ENCODE peak calls at places on chromosomes 4 and X, in nine cellular contexts. One of them, this sample, is unnamed.

GRCh38 chrX:915427-916234 is 285.0 kb downstream of the SHOX start:
- DNase-seq in ovary: no peak
- DNase-seq in NCI-H2081: no peak
- DNase-seq in iris pigment epithelial cell: no peak
- DNase-seq in psoas muscle: no peak
- DNase-seq in GM13976: no peak
- DNase-seq in epithelial cell of esophagus: no peak
- DNase-seq in naive B cell: peak; percentile 2
- DNase-seq in stimulated activated CD8-positive, alpha-beta memory T cell treated with anti-CD3 and anti-CD28 coated beads, Interleukin-15, amount 100 ng/mL, for 4 hours: no peak
- DNase-seq in this sample: no peak

GRCh38 chrX:45849261-45849660 is 648.6 kb upstream of the DIPK2B start:
- DNase-seq in ovary: no peak
- DNase-seq in NCI-H2081: peak; percentile 55
- DNase-seq in iris pigment epithelial cell: peak; percentile 88
- DNase-seq in psoas muscle: no peak
- DNase-seq in GM13976: peak; percentile 31
- DNase-seq in epithelial cell of esophagus: peak; percentile 83
- DNase-seq in naive B cell: peak; percentile 3
- DNase-seq in stimulated activated CD8-positive, alpha-beta memory T cell treated with anti-CD3 and anti-CD28 coated beads, Interleukin-15, amount 100 ng/mL, for 4 hours: no peak
- DNase-seq in this sample: no peak

GRCh38 chrX:30530591-30530990 is 47.0 kb downstream of the TASL start:
- DNase-seq in ovary: no peak
- DNase-seq in NCI-H2081: no peak
- DNase-seq in iris pigment epithelial cell: peak; percentile 48
- DNase-seq in psoas muscle: no peak
- DNase-seq in GM13976: no peak
- DNase-seq in epithelial cell of esophagus: peak; percentile 63
- DNase-seq in naive B cell: no peak
- DNase-seq in stimulated activated CD8-positive, alpha-beta memory T cell treated with anti-CD3 and anti-CD28 coated beads, Interleukin-15, amount 100 ng/mL, for 4 hours: no peak
- DNase-seq in this sample: no peak

GRCh38 chr4:183380901-183381300 is 58.7 kb upstream of the CLDN24 start:
- DNase-seq in ovary: no peak
- DNase-seq in NCI-H2081: no peak
- DNase-seq in iris pigment epithelial cell: no peak
- DNase-seq in psoas muscle: no peak
- DNase-seq in GM13976: no peak
- DNase-seq in epithelial cell of esophagus: no peak
- DNase-seq in naive B cell: no peak
- DNase-seq in stimulated activated CD8-positive, alpha-beta memory T cell treated with anti-CD3 and anti-CD28 coated beads, Interleukin-15, amount 100 ng/mL, for 4 hours: no peak
- DNase-seq in this sample: no peak

GRCh38 chr4:145546556-145546955 is 64.9 kb downstream of the SMAD1 start:
- DNase-seq in ovary: no peak
- DNase-seq in NCI-H2081: no peak
- DNase-seq in iris pigment epithelial cell: no peak
- DNase-seq in psoas muscle: no peak
- DNase-seq in GM13976: no peak
- DNase-seq in epithelial cell of esophagus: peak; percentile 49
- DNase-seq in naive B cell: no peak
- DNase-seq in stimulated activated CD8-positive, alpha-beta memory T cell treated with anti-CD3 and anti-CD28 coated beads, Interleukin-15, amount 100 ng/mL, for 4 hours: no peak
- DNase-seq in this sample: no peak

GRCh38 chr4:75781328-75781727 is 57.0 kb downstream of the USO1 start:
- DNase-seq in ovary: no peak
- DNase-seq in NCI-H2081: no peak
- DNase-seq in iris pigment epithelial cell: peak; percentile 35
- DNase-seq in psoas muscle: no peak
- DNase-seq in GM13976: no peak
- DNase-seq in epithelial cell of esophagus: peak; percentile 6
- DNase-seq in naive B cell: no peak
- DNase-seq in stimulated activated CD8-positive, alpha-beta memory T cell treated with anti-CD3 and anti-CD28 coated beads, Interleukin-15, amount 100 ng/mL, for 4 hours: no peak
- DNase-seq in this sample: no peak

GRCh38 chr4:122003335-122003734 is 51.5 kb upstream of the TRPC3 start:
- DNase-seq in ovary: no peak
- DNase-seq in NCI-H2081: peak; percentile 1
- DNase-seq in iris pigment epithelial cell: peak; percentile 26
- DNase-seq in psoas muscle: peak; percentile 31
- DNase-seq in GM13976: peak; percentile 14
- DNase-seq in epithelial cell of esophagus: peak; percentile 30
- DNase-seq in naive B cell: peak; percentile 39
- DNase-seq in stimulated activated CD8-positive, alpha-beta memory T cell treated with anti-CD3 and anti-CD28 coated beads, Interleukin-15, amount 100 ng/mL, for 4 hours: peak; percentile 1
- DNase-seq in this sample: no peak

GRCh38 chr4:94208268-94208667 is 603 bp downstream of the SMARCAD1 start:
- DNase-seq in ovary: no peak
- DNase-seq in NCI-H2081: no peak
- DNase-seq in iris pigment epithelial cell: no peak
- DNase-seq in psoas muscle: no peak
- DNase-seq in GM13976: no peak
- DNase-seq in epithelial cell of esophagus: no peak
- DNase-seq in naive B cell: peak; percentile 5
- DNase-seq in stimulated activated CD8-positive, alpha-beta memory T cell treated with anti-CD3 and anti-CD28 coated beads, Interleukin-15, amount 100 ng/mL, for 4 hours: no peak
- DNase-seq in this sample: no peak

GRCh38 chrX:39336709-39337294 is 535.5 kb downstream of the MID1IP1 start:
- DNase-seq in ovary: peak; percentile 45
- DNase-seq in NCI-H2081: peak; percentile 78
- DNase-seq in iris pigment epithelial cell: peak; percentile 15
- DNase-seq in psoas muscle: no peak
- DNase-seq in GM13976: peak; percentile 9
- DNase-seq in epithelial cell of esophagus: no peak
- DNase-seq in naive B cell: no peak
- DNase-seq in stimulated activated CD8-positive, alpha-beta memory T cell treated with anti-CD3 and anti-CD28 coated beads, Interleukin-15, amount 100 ng/mL, for 4 hours: no peak
- DNase-seq in this sample: no peak

GRCh38 chr4:124953059-124953850 is 240.7 kb upstream of the ANKRD50 start:
- DNase-seq in ovary: no peak
- DNase-seq in NCI-H2081: no peak
- DNase-seq in iris pigment epithelial cell: peak; percentile 96
- DNase-seq in psoas muscle: no peak
- DNase-seq in GM13976: no peak
- DNase-seq in epithelial cell of esophagus: peak; percentile 79
- DNase-seq in naive B cell: no peak
- DNase-seq in stimulated activated CD8-positive, alpha-beta memory T cell treated with anti-CD3 and anti-CD28 coated beads, Interleukin-15, amount 100 ng/mL, for 4 hours: no peak
- DNase-seq in this sample: no peak

GRCh38 chrX:153922932-153923857 is 2.9 kb downstream of the ARHGAP4 start:
- DNase-seq in ovary: peak; percentile 90
- DNase-seq in NCI-H2081: peak; percentile 56
- DNase-seq in iris pigment epithelial cell: peak; percentile 57
- DNase-seq in psoas muscle: peak; percentile 91
- DNase-seq in GM13976: no peak
- DNase-seq in epithelial cell of esophagus: peak; percentile 37
- DNase-seq in naive B cell: no peak
- DNase-seq in stimulated activated CD8-positive, alpha-beta memory T cell treated with anti-CD3 and anti-CD28 coated beads, Interleukin-15, amount 100 ng/mL, for 4 hours: no peak
- DNase-seq in this sample: no peak

GRCh38 chr4:13988347-13989265 is 361.1 kb upstream of the BOD1L1 start:
- DNase-seq in ovary: peak; percentile 35
- DNase-seq in NCI-H2081: no peak
- DNase-seq in iris pigment epithelial cell: peak; percentile 99
- DNase-seq in psoas muscle: peak; percentile 68
- DNase-seq in GM13976: no peak
- DNase-seq in epithelial cell of esophagus: peak; percentile 93
- DNase-seq in naive B cell: no peak
- DNase-seq in stimulated activated CD8-positive, alpha-beta memory T cell treated with anti-CD3 and anti-CD28 coated beads, Interleukin-15, amount 100 ng/mL, for 4 hours: no peak
- DNase-seq in this sample: peak; percentile 80

GRCh38 chr4:14874990-14875389 is 127.3 kb upstream of the CPEB2 start:
- DNase-seq in ovary: no peak
- DNase-seq in NCI-H2081: no peak
- DNase-seq in iris pigment epithelial cell: no peak
- DNase-seq in psoas muscle: no peak
- DNase-seq in GM13976: no peak
- DNase-seq in epithelial cell of esophagus: no peak
- DNase-seq in naive B cell: no peak
- DNase-seq in stimulated activated CD8-positive, alpha-beta memory T cell treated with anti-CD3 and anti-CD28 coated beads, Interleukin-15, amount 100 ng/mL, for 4 hours: no peak
- DNase-seq in this sample: no peak

GRCh38 chr4:37815591-37815990 is 10.9 kb upstream of the PGM2 start:
- DNase-seq in ovary: no peak
- DNase-seq in NCI-H2081: no peak
- DNase-seq in iris pigment epithelial cell: peak; percentile 63
- DNase-seq in psoas muscle: no peak
- DNase-seq in GM13976: no peak
- DNase-seq in epithelial cell of esophagus: no peak
- DNase-seq in naive B cell: no peak
- DNase-seq in stimulated activated CD8-positive, alpha-beta memory T cell treated with anti-CD3 and anti-CD28 coated beads, Interleukin-15, amount 100 ng/mL, for 4 hours: no peak
- DNase-seq in this sample: no peak

GRCh38 chrX:83508526-83509245 is 596 bp downstream of the POU3F4 start:
- DNase-seq in ovary: no peak
- DNase-seq in NCI-H2081: no peak
- DNase-seq in iris pigment epithelial cell: no peak
- DNase-seq in psoas muscle: no peak
- DNase-seq in GM13976: no peak
- DNase-seq in epithelial cell of esophagus: no peak
- DNase-seq in naive B cell: no peak
- DNase-seq in stimulated activated CD8-positive, alpha-beta memory T cell treated with anti-CD3 and anti-CD28 coated beads, Interleukin-15, amount 100 ng/mL, for 4 hours: no peak
- DNase-seq in this sample: no peak

GRCh38 chr4:167903291-167903721 is 189.0 kb upstream of the ANXA10 start:
- DNase-seq in ovary: no peak
- DNase-seq in NCI-H2081: no peak
- DNase-seq in iris pigment epithelial cell: peak; percentile 71
- DNase-seq in psoas muscle: no peak
- DNase-seq in GM13976: no peak
- DNase-seq in epithelial cell of esophagus: peak; percentile 82
- DNase-seq in naive B cell: no peak
- DNase-seq in stimulated activated CD8-positive, alpha-beta memory T cell treated with anti-CD3 and anti-CD28 coated beads, Interleukin-15, amount 100 ng/mL, for 4 hours: no peak
- DNase-seq in this sample: no peak

GRCh38 chr4:109432676-109433075 is 939 bp upstream of the SEC24B start:
- DNase-seq in ovary: no peak
- DNase-seq in NCI-H2081: no peak
- DNase-seq in iris pigment epithelial cell: peak; percentile 83
- DNase-seq in psoas muscle: no peak
- DNase-seq in GM13976: no peak
- DNase-seq in epithelial cell of esophagus: peak; percentile 84
- DNase-seq in naive B cell: no peak
- DNase-seq in stimulated activated CD8-positive, alpha-beta memory T cell treated with anti-CD3 and anti-CD28 coated beads, Interleukin-15, amount 100 ng/mL, for 4 hours: no peak
- DNase-seq in this sample: no peak

GRCh38 chrX:6448003-6448402 is 86.9 kb downstream of the VCX3A start:
- DNase-seq in ovary: no peak
- DNase-seq in NCI-H2081: no peak
- DNase-seq in iris pigment epithelial cell: no peak
- DNase-seq in psoas muscle: no peak
- DNase-seq in GM13976: no peak
- DNase-seq in epithelial cell of esophagus: no peak
- DNase-seq in naive B cell: no peak
- DNase-seq in stimulated activated CD8-positive, alpha-beta memory T cell treated with anti-CD3 and anti-CD28 coated beads, Interleukin-15, amount 100 ng/mL, for 4 hours: no peak
- DNase-seq in this sample: no peak

GRCh38 chrX:115058276-115058675 is 40.9 kb upstream of the IL13RA2 start:
- DNase-seq in ovary: no peak
- DNase-seq in NCI-H2081: no peak
- DNase-seq in iris pigment epithelial cell: peak; percentile 89
- DNase-seq in psoas muscle: no peak
- DNase-seq in GM13976: no peak
- DNase-seq in epithelial cell of esophagus: peak; percentile 10
- DNase-seq in naive B cell: no peak
- DNase-seq in stimulated activated CD8-positive, alpha-beta memory T cell treated with anti-CD3 and anti-CD28 coated beads, Interleukin-15, amount 100 ng/mL, for 4 hours: no peak
- DNase-seq in this sample: no peak

GRCh38 chrX:318068-318738 is 393 bp downstream of the GTPBP6 start:
- DNase-seq in ovary: peak; percentile 98
- DNase-seq in NCI-H2081: no peak
- DNase-seq in iris pigment epithelial cell: peak; percentile 99
- DNase-seq in psoas muscle: peak; percentile 99
- DNase-seq in GM13976: peak; percentile 94
- DNase-seq in epithelial cell of esophagus: peak; percentile 100
- DNase-seq in naive B cell: peak; percentile 95
- DNase-seq in stimulated activated CD8-positive, alpha-beta memory T cell treated with anti-CD3 and anti-CD28 coated beads, Interleukin-15, amount 100 ng/mL, for 4 hours: peak; percentile 96
- DNase-seq in this sample: peak; percentile 98

GRCh38 chr4:154999950-155000578 is 208.4 kb upstream of the NPY2R start:
- DNase-seq in ovary: no peak
- DNase-seq in NCI-H2081: no peak
- DNase-seq in iris pigment epithelial cell: no peak
- DNase-seq in psoas muscle: no peak
- DNase-seq in GM13976: no peak
- DNase-seq in epithelial cell of esophagus: no peak
- DNase-seq in naive B cell: no peak
- DNase-seq in stimulated activated CD8-positive, alpha-beta memory T cell treated with anti-CD3 and anti-CD28 coated beads, Interleukin-15, amount 100 ng/mL, for 4 hours: no peak
- DNase-seq in this sample: no peak

GRCh38 chrX:10620121-10620699 is at the start of gene MID1:
- DNase-seq in ovary: peak; percentile 78
- DNase-seq in NCI-H2081: peak; percentile 84
- DNase-seq in iris pigment epithelial cell: peak; percentile 90
- DNase-seq in psoas muscle: peak; percentile 66
- DNase-seq in GM13976: peak; percentile 23
- DNase-seq in epithelial cell of esophagus: peak; percentile 81
- DNase-seq in naive B cell: peak; percentile 26
- DNase-seq in stimulated activated CD8-positive, alpha-beta memory T cell treated with anti-CD3 and anti-CD28 coated beads, Interleukin-15, amount 100 ng/mL, for 4 hours: no peak
- DNase-seq in this sample: peak; percentile 76

GRCh38 chr4:180827193-180827592 is 1416.0 kb upstream of the TENM3 start:
- DNase-seq in ovary: peak; percentile 41
- DNase-seq in NCI-H2081: peak; percentile 24
- DNase-seq in iris pigment epithelial cell: peak; percentile 39
- DNase-seq in psoas muscle: no peak
- DNase-seq in GM13976: no peak
- DNase-seq in epithelial cell of esophagus: no peak
- DNase-seq in naive B cell: no peak
- DNase-seq in stimulated activated CD8-positive, alpha-beta memory T cell treated with anti-CD3 and anti-CD28 coated beads, Interleukin-15, amount 100 ng/mL, for 4 hours: no peak
- DNase-seq in this sample: no peak

GRCh38 chr4:150007512-150007911 is 70.7 kb upstream of the DCLK2 start:
- DNase-seq in ovary: no peak
- DNase-seq in NCI-H2081: no peak
- DNase-seq in iris pigment epithelial cell: peak; percentile 60
- DNase-seq in psoas muscle: no peak
- DNase-seq in GM13976: no peak
- DNase-seq in epithelial cell of esophagus: peak; percentile 39
- DNase-seq in naive B cell: no peak
- DNase-seq in stimulated activated CD8-positive, alpha-beta memory T cell treated with anti-CD3 and anti-CD28 coated beads, Interleukin-15, amount 100 ng/mL, for 4 hours: no peak
- DNase-seq in this sample: no peak

GRCh38 chrX:84188320-84188834 is 378 bp upstream of the RPS6KA6 start:
- DNase-seq in ovary: peak; percentile 80
- DNase-seq in NCI-H2081: peak; percentile 82
- DNase-seq in iris pigment epithelial cell: peak; percentile 49
- DNase-seq in psoas muscle: peak; percentile 56
- DNase-seq in GM13976: peak; percentile 45
- DNase-seq in epithelial cell of esophagus: peak; percentile 49
- DNase-seq in naive B cell: no peak
- DNase-seq in stimulated activated CD8-positive, alpha-beta memory T cell treated with anti-CD3 and anti-CD28 coated beads, Interleukin-15, amount 100 ng/mL, for 4 hours: no peak
- DNase-seq in this sample: peak; percentile 72

GRCh38 chrX:34197946-34198345 is 65.8 kb upstream of the FAM47A start:
- DNase-seq in ovary: no peak
- DNase-seq in NCI-H2081: no peak
- DNase-seq in iris pigment epithelial cell: no peak
- DNase-seq in psoas muscle: no peak
- DNase-seq in GM13976: no peak
- DNase-seq in epithelial cell of esophagus: no peak
- DNase-seq in naive B cell: no peak
- DNase-seq in stimulated activated CD8-positive, alpha-beta memory T cell treated with anti-CD3 and anti-CD28 coated beads, Interleukin-15, amount 100 ng/mL, for 4 hours: no peak
- DNase-seq in this sample: no peak

GRCh38 chr4:174210354-174210753 is 73.1 kb downstream of the FBXO8 start:
- DNase-seq in ovary: no peak
- DNase-seq in NCI-H2081: no peak
- DNase-seq in iris pigment epithelial cell: no peak
- DNase-seq in psoas muscle: no peak
- DNase-seq in GM13976: no peak
- DNase-seq in epithelial cell of esophagus: no peak
- DNase-seq in naive B cell: no peak
- DNase-seq in stimulated activated CD8-positive, alpha-beta memory T cell treated with anti-CD3 and anti-CD28 coated beads, Interleukin-15, amount 100 ng/mL, for 4 hours: no peak
- DNase-seq in this sample: no peak

GRCh38 chr4:10783351-10783750 is 98.8 kb upstream of the CLNK start:
- DNase-seq in ovary: no peak
- DNase-seq in NCI-H2081: no peak
- DNase-seq in iris pigment epithelial cell: peak; percentile 88
- DNase-seq in psoas muscle: no peak
- DNase-seq in GM13976: no peak
- DNase-seq in epithelial cell of esophagus: peak; percentile 68
- DNase-seq in naive B cell: no peak
- DNase-seq in stimulated activated CD8-positive, alpha-beta memory T cell treated with anti-CD3 and anti-CD28 coated beads, Interleukin-15, amount 100 ng/mL, for 4 hours: no peak
- DNase-seq in this sample: no peak

GRCh38 chr4:83771113-83771705 is 235.3 kb downstream of the GPAT3 start:
- DNase-seq in ovary: no peak
- DNase-seq in NCI-H2081: peak; percentile 30
- DNase-seq in iris pigment epithelial cell: peak; percentile 55
- DNase-seq in psoas muscle: no peak
- DNase-seq in GM13976: peak; percentile 17
- DNase-seq in epithelial cell of esophagus: peak; percentile 66
- DNase-seq in naive B cell: no peak
- DNase-seq in stimulated activated CD8-positive, alpha-beta memory T cell treated with anti-CD3 and anti-CD28 coated beads, Interleukin-15, amount 100 ng/mL, for 4 hours: no peak
- DNase-seq in this sample: no peak

GRCh38 chr4:39664828-39665731 is 26.4 kb upstream of the SMIM14 start:
- DNase-seq in ovary: no peak
- DNase-seq in NCI-H2081: no peak
- DNase-seq in iris pigment epithelial cell: peak; percentile 74
- DNase-seq in psoas muscle: no peak
- DNase-seq in GM13976: no peak
- DNase-seq in epithelial cell of esophagus: no peak
- DNase-seq in naive B cell: no peak
- DNase-seq in stimulated activated CD8-positive, alpha-beta memory T cell treated with anti-CD3 and anti-CD28 coated beads, Interleukin-15, amount 100 ng/mL, for 4 hours: no peak
- DNase-seq in this sample: no peak

GRCh38 chr4:98484031-98484430 is 174.4 kb downstream of the TSPAN5 start:
- DNase-seq in ovary: no peak
- DNase-seq in NCI-H2081: no peak
- DNase-seq in iris pigment epithelial cell: peak; percentile 61
- DNase-seq in psoas muscle: no peak
- DNase-seq in GM13976: no peak
- DNase-seq in epithelial cell of esophagus: peak; percentile 83
- DNase-seq in naive B cell: no peak
- DNase-seq in stimulated activated CD8-positive, alpha-beta memory T cell treated with anti-CD3 and anti-CD28 coated beads, Interleukin-15, amount 100 ng/mL, for 4 hours: no peak
- DNase-seq in this sample: no peak

This sample was measured in coronary artery.